ENCODE peak calls at places on chromosomes 11 and 22, in four cellular contexts. One of them, this sample, is unnamed.

GRCh38 chr11:128936546-128937275 is 6.0 kb downstream of the TP53AIP1 start:
- DNase-seq in HepG2: peak; percentile 58
- DNase-seq in K562: no peak
- DNase-seq in HCT116: no peak
- DNase-seq in this sample: no peak

GRCh38 chr11:19241260-19242183 is 777 bp upstream of the E2F8 start:
- DNase-seq in HepG2: no peak
- DNase-seq in HCT116: no peak
- DNase-seq in K562: peak; percentile 90
- DNase-seq in this sample: no peak

GRCh38 chr11:94794287-94795168 is 26.4 kb downstream of the AMOTL1 start:
- DNase-seq in HepG2: no peak
- DNase-seq in K562: peak; percentile 73
- DNase-seq in HCT116: peak; percentile 82
- DNase-seq in this sample: no peak

GRCh38 chr22:50261615-50262459 is at the start of gene MAPK12:
- DNase-seq in K562: peak; percentile 84
- DNase-seq in HepG2: no peak
- DNase-seq in HCT116: no peak
- DNase-seq in this sample: no peak

GRCh38 chr11:84345027-84345426 is 1058.9 kb upstream of the CCDC90B start:
- DNase-seq in HepG2: no peak
- DNase-seq in HCT116: no peak
- DNase-seq in K562: no peak
- DNase-seq in this sample: no peak

GRCh38 chr11:17164361-17165246 is 43.2 kb downstream of the PIK3C2A start:
- DNase-seq in HepG2: peak; percentile 53
- DNase-seq in HCT116: no peak
- DNase-seq in K562: peak; percentile 34
- DNase-seq in this sample: no peak

GRCh38 chr22:35900483-35901168 is 128.0 kb downstream of the RBFOX2 start:
- DNase-seq in K562: no peak
- DNase-seq in HepG2: no peak
- DNase-seq in HCT116: peak; percentile 28
- DNase-seq in this sample: no peak

GRCh38 chr11:131626761-131627160 is 256.3 kb downstream of the NTM start:
- DNase-seq in HepG2: no peak
- DNase-seq in HCT116: no peak
- DNase-seq in K562: no peak
- DNase-seq in this sample: no peak

GRCh38 chr11:130388607-130389205 is 39.7 kb downstream of the ADAMTS8 start:
- DNase-seq in HCT116: no peak
- DNase-seq in HepG2: no peak
- DNase-seq in K562: no peak
- DNase-seq in this sample: no peak

GRCh38 chr22:23305321-23305910 is 125.1 kb downstream of the BCR start:
- DNase-seq in HepG2: no peak
- DNase-seq in K562: no peak
- DNase-seq in HCT116: no peak
- DNase-seq in this sample: no peak

GRCh38 chr11:134374171-134374570 is 37.9 kb downstream of the B3GAT1 start:
- DNase-seq in K562: no peak
- DNase-seq in HepG2: no peak
- DNase-seq in HCT116: no peak
- DNase-seq in this sample: no peak

DNA sequence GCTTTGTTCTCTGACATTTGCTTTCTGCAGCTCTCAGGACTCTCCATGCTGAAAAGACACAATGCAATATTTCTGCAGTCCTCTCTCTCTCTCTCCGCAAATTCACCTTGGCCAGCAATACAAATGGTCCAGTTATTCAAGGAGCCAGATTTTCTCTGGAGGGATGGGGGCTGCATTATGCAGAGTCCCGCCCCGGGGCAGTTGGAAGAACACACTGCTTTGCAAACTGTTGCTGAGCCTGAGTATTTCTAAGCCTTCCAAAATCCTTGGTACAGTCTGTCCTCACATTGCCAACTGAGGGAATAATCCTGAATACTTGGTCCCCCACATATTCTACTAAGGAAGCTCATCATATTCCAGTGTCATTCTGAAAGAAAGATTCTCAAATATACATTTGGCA is 94.3 kb upstream of the ZC3H12C start:
- DNase-seq in K562: no peak
- DNase-seq in HCT116: no peak
- DNase-seq in HepG2: no peak
- DNase-seq in this sample: no peak
- H3K36me3 ChIP-seq in K562: no peaks in the 10 kb centered on the region
- H3K36me3 ChIP-seq in HCT116: no peaks in the 10 kb centered on the region
- H3K36me3 ChIP-seq in HepG2: no peaks in the 10 kb centered on the region
- H3K36me3 ChIP-seq in this sample: no peaks in the 10 kb centered on the region

DNA sequence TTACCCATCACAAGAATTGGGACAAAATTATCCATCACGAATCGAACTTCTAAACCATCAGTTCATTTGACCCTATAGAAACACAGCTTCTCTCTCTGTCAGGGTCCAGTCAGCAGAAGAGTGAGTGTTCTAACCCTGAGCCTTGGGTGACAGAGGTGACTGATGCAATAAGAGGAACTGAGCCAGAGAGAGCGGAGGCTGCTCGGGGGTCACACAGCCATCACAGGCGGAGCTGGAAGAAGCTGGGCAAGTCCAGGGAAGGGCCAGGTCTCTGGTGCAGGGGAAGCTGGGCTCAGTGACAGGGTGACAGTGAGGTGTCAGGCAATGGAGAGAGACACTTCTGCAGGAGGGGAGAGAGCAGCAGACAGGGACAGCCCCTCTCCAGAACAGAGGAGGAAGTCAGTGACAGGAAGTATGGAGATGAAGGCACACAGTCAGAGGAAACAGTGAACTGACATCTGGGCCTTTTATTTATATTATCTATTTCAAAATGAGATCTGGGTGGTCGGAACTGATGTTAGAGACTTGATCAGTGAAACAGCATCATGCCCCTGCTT is 184.0 kb upstream of the TBCEL start:
- DNase-seq in K562: no peak
- DNase-seq in HepG2: no peak
- DNase-seq in HCT116: no peak
- DNase-seq in this sample: no peak
- TF ChIP-seq TCF7L2 in K562: no peak
- TF ChIP-seq TCF7L2 in HepG2: no peak
- TF ChIP-seq TCF7L2 in HCT116: no peak
- TF ChIP-seq TCF7L2 in this sample: no peak

GRCh38 chr11:78220218-78221157 is 31.8 kb downstream of the USP35 start:
- DNase-seq in HepG2: no peak
- DNase-seq in HCT116: no peak
- DNase-seq in K562: no peak
- DNase-seq in this sample: no peak

GRCh38 chr11:78217650-78218541 is 29.2 kb downstream of the USP35 start:
- DNase-seq in K562: no peak
- DNase-seq in HCT116: no peak
- DNase-seq in HepG2: no peak
- DNase-seq in this sample: no peak

GRCh38 chr11:78219493-78220217 is 30.9 kb downstream of the USP35 start:
- DNase-seq in HCT116: no peak
- DNase-seq in K562: no peak
- DNase-seq in HepG2: no peak
- DNase-seq in this sample: no peak

GRCh38 chr11:78216571-78217287 is 28.0 kb downstream of the USP35 start:
- DNase-seq in K562: peak; percentile 48
- DNase-seq in HepG2: no peak
- DNase-seq in HCT116: no peak
- DNase-seq in this sample: no peak

DNA sequence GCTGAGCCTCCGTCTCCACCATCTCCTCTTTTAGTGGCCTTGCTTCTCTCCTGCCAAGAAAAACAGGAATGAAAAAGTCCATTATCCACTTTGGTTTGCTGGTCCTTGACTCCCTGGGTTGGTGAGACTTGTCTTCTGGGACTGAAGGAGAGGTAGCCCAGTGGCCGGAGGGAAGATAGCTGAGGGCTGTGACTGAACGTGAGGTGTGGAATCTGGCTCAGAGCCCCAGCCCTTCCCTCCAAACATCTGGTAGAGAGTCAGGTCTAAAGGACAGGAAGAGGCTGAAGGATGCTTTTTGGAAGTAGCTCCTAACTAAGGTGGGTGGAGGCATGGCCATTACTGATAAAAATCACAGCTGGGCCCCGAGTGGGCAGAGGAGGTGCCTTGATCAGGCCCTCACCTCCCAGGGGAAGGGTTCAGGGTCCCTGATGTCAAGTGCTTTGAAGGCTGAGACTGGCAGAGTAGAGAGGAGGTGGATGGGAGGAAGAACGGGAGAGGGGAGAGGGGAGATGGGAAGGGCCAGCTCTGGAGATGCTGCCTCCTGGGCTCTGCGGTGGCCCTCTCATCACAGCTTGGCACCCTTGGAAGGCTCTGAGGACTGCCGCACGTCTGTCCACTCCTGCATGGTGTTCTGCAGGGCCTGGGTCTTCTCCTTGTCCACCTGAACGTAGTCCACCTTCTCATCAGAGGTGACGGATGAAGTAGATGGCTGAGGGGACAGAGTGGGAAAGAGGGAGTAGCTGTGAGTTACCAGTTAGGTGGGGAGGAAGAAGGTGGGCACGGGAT is 30.2 kb downstream of the USP35 start:
- DNase-seq in HepG2: no peak
- DNase-seq in HCT116: no peak
- DNase-seq in K562: no peak
- DNase-seq in this sample: no peak
- H3K36me3 ChIP-seq in HepG2: peaks cover 45% of the 10 kb centered on the region
- H3K36me3 ChIP-seq in HCT116: no peaks in the 10 kb centered on the region
- H3K36me3 ChIP-seq in K562: peaks cover 89% of the 10 kb centered on the region
- H3K36me3 ChIP-seq in this sample: no peaks in the 10 kb centered on the region

GRCh38 chr11:69563306-69563705 is 77.7 kb upstream of the CCND1 start:
- DNase-seq in K562: no peak
- DNase-seq in HCT116: no peak
- DNase-seq in HepG2: no peak
- DNase-seq in this sample: no peak

GRCh38 chr11:69560141-69560790 is 78.8 kb downstream of the LINC01488 start:
- DNase-seq in HepG2: no peak
- DNase-seq in HCT116: no peak
- DNase-seq in K562: no peak
- DNase-seq in this sample: no peak

GRCh38 chr11:69562302-69562701 is 78.7 kb upstream of the CCND1 start:
- DNase-seq in HepG2: no peak
- DNase-seq in K562: no peak
- DNase-seq in HCT116: no peak
- DNase-seq in this sample: no peak

GRCh38 chr11:69562816-69563215 is 78.1 kb upstream of the CCND1 start:
- DNase-seq in K562: no peak
- DNase-seq in HepG2: no peak
- DNase-seq in HCT116: no peak
- DNase-seq in this sample: no peak

GRCh38 chr11:69563946-69564780 is 76.8 kb upstream of the CCND1 start:
- DNase-seq in HCT116: no peak
- DNase-seq in HepG2: peak; percentile 22
- DNase-seq in K562: no peak
- DNase-seq in this sample: no peak
- TF ChIP-seq TCF7L2 in HCT116: no peak
- TF ChIP-seq TCF7L2 in HepG2: no peak
- TF ChIP-seq TCF7L2 in K562: no peak
- TF ChIP-seq TCF7L2 in this sample: no peak